ENCODE peak calls at places on chromosomes 12 and 14, in nine cellular contexts. B is tibial artery; A is CD8-positive, alpha-beta T cell; J is cardiac fibroblast; N is pancreas; V is IMR-90; L is HFF-Myc; T is astrocyte of the cerebellum; F is lower lobe of right lung. Q is an unnamed sample.

GRCh38 chr14:91985008-91985407 is 37.5 kb upstream of the FBLN5 start:
- DNase-seq in B (no peak), L (no peak), A (no peak), N (no peak), T (no peak), V (peak), J (peak), F (no peak), Q (peak)

GRCh38 chr12:5138845-5139244 is 95.2 kb downstream of the KCNA5 start:
- DNase-seq in A (no peak), B (no peak), J (no peak), V (peak), F (no peak), N (no peak), L (no peak), T (no peak), Q (peak)

GRCh38 chr12:27474344-27474743 is 27.8 kb downstream of the SMCO2 start:
- DNase-seq in F (no peak), J (peak), V (peak), B (no peak), T (peak), A (no peak), N (no peak), L (no peak), Q (peak)

GRCh38 chr12:124188561-124189405 is 106.1 kb upstream of the RFLNA start:
- DNase-seq in A (no peak), L (no peak), B (no peak), F (no peak), V (no peak), N (no peak), T (no peak), J (peak), Q (no peak)

GRCh38 chr14:25843761-25844470 is 753.9 kb downstream of the NOVA1 start:
- DNase-seq in J (no peak), N (no peak), T (no peak), V (no peak), A (no peak), F (no peak), L (no peak), B (no peak), Q (no peak)

GRCh38 chr12:3341594-3341993 is 149.4 kb upstream of the PRMT8 start:
- DNase-seq in F (no peak), T (no peak), A (no peak), J (no peak), B (no peak), N (no peak), V (no peak), L (no peak), Q (no peak)

GRCh38 chr12:62813031-62813829 is 121.7 kb downstream of the PPM1H start:
- DNase-seq in B (peak), V (peak), L (peak), J (peak), A (no peak), N (peak), T (peak), F (peak), Q (peak)

GRCh38 chr14:61444215-61444768 is 122.9 kb downstream of the PRKCH start:
- DNase-seq in N (no peak), F (peak), J (no peak), A (no peak), V (no peak), T (no peak), L (no peak), B (no peak), Q (no peak)

GRCh38 chr14:76261371-76261811 is 109.7 kb downstream of the GPATCH2L start:
- DNase-seq in L (no peak), T (peak), N (no peak), B (no peak), V (peak), F (no peak), J (peak), A (no peak), Q (peak)

GRCh38 chr12:108609535-108610335 is 11.9 kb upstream of the TMEM119 start:
- DNase-seq in L (peak), A (no peak), V (peak), B (peak), F (peak), N (no peak), T (peak), J (peak), Q (peak)

GRCh38 chr14:101442451-101442850 is 118.8 kb upstream of the DIO3 start:
- DNase-seq in L (no peak), N (no peak), B (no peak), F (no peak), J (no peak), V (no peak), T (no peak), A (peak), Q (no peak)

GRCh38 chr12:75725505-75726120 is 214.2 kb upstream of the KRR1 start:
- DNase-seq in T (no peak), A (no peak), V (peak), J (no peak), L (peak), F (no peak), N (no peak), B (no peak), Q (peak)

GRCh38 chr12:67459578-67459977 is 189.0 kb upstream of the DYRK2 start:
- DNase-seq in B (no peak), A (no peak), F (no peak), T (no peak), L (no peak), N (no peak), J (no peak), V (no peak), Q (no peak)

GRCh38 chr12:49098035-49098451 is 3.4 kb upstream of the DHH start:
- DNase-seq in T (no peak), A (peak), J (peak), F (peak), L (no peak), V (peak), B (peak), N (peak), Q (no peak)

GRCh38 chr12:124581299-124581698 is 13.9 kb upstream of the NCOR2 start:
- DNase-seq in F (no peak), N (no peak), L (no peak), J (peak), A (no peak), V (no peak), B (no peak), T (no peak), Q (no peak)

GRCh38 chr12:109753054-109753401 is 39.4 kb downstream of the FAM222A start:
- DNase-seq in V (no peak), A (no peak), T (no peak), N (no peak), B (peak), F (peak), J (no peak), L (no peak), Q (no peak)

GRCh38 chr12:111412007-111412829 is 6.5 kb downstream of the SH2B3 start:
- DNase-seq in A (no peak), B (no peak), L (no peak), F (no peak), T (no peak), V (no peak), J (peak), N (no peak), Q (peak)

GRCh38 chr14:58944226-58944769 is 244.2 kb upstream of the DAAM1 start:
- DNase-seq in V (no peak), A (no peak), F (no peak), N (peak), L (peak), B (no peak), T (no peak), J (no peak), Q (no peak)

GRCh38 chr12:110639336-110640178 is 25.6 kb downstream of the TCTN1 start:
- DNase-seq in L (peak), N (no peak), V (peak), B (no peak), J (peak), A (no peak), T (peak), F (no peak), Q (peak)

GRCh38 chr12:103771466-103771865 is 69.6 kb downstream of the NT5DC3 start:
- DNase-seq in N (peak), F (no peak), L (no peak), B (peak), T (peak), J (peak), A (no peak), V (peak), Q (peak)

GRCh38 chr12:124608451-124608870 is 41.0 kb upstream of the NCOR2 start:
- DNase-seq in T (no peak), V (no peak), J (no peak), B (no peak), N (no peak), L (no peak), F (no peak), A (no peak), Q (no peak)

GRCh38 chr14:94011795-94012194 is 14.3 kb upstream of the OTUB2 start:
- DNase-seq in B (no peak), V (no peak), N (no peak), T (no peak), A (no peak), F (no peak), L (no peak), J (no peak), Q (peak)

GRCh38 chr12:127162307-127162706 is 1104.7 kb upstream of the TMEM132C start:
- DNase-seq in T (no peak), N (no peak), F (no peak), B (no peak), A (no peak), V (no peak), J (no peak), L (no peak), Q (no peak)

GRCh38 chr14:93234798-93235197 is 27.7 kb downstream of the UBR7 start:
- DNase-seq in L (no peak), A (no peak), T (peak), N (no peak), B (no peak), F (no peak), J (peak), V (peak), Q (peak)

GRCh38 chr12:109269428-109269827 is 39.7 kb downstream of the FOXN4 start:
- DNase-seq in N (no peak), A (no peak), V (no peak), F (no peak), J (no peak), B (no peak), L (no peak), T (no peak), Q (no peak)

GRCh38 chr14:86761611-86762010 is 1231.4 kb downstream of the GALC start:
- DNase-seq in B (no peak), A (no peak), N (no peak), T (no peak), F (no peak), V (no peak), L (no peak), J (no peak), Q (no peak)

GRCh38 chr14:79280400-79280670 is 931.0 kb downstream of the DIO2 start:
- DNase-seq in J (no peak), T (no peak), L (no peak), B (no peak), V (no peak), N (no peak), A (no peak), F (no peak), Q (no peak)

GRCh38 chr12:81835783-81836182 is 76.6 kb upstream of the PPFIA2 start:
- DNase-seq in A (no peak), T (no peak), F (no peak), J (no peak), L (no peak), N (no peak), B (no peak), V (no peak), Q (no peak)

GRCh38 chr12:106301611-106302321 is 767 bp upstream of the TCP11L2 start:
- DNase-seq in N (peak), V (peak), B (peak), L (no peak), T (no peak), J (peak), A (peak), F (peak), Q (peak)

GRCh38 chr14:93533864-93534263 is 103.1 kb downstream of the UNC79 start:
- DNase-seq in T (no peak), V (no peak), A (no peak), N (no peak), F (no peak), J (no peak), B (no peak), L (no peak), Q (no peak)

GRCh38 chr14:100609941-100610391 is 22.7 kb upstream of the BEGAIN start:
- DNase-seq in F (no peak), V (no peak), T (no peak), B (no peak), L (no peak), A (no peak), N (no peak), J (no peak), Q (no peak)

GRCh38 chr12:85872497-85873091 is 1.5 kb upstream of the NTS start:
- DNase-seq in T (peak), V (peak), B (no peak), A (no peak), J (peak), N (no peak), F (no peak), L (peak), Q (peak)

GRCh38 chr12:124631681-124632080 is 64.3 kb upstream of the NCOR2 start:
- DNase-seq in T (no peak), N (no peak), B (no peak), A (no peak), V (no peak), J (no peak), L (no peak), F (no peak), Q (no peak)

GRCh38 chr12:25585021-25585523 is 32.0 kb upstream of the LMNTD1 start:
- DNase-seq in A (no peak), B (peak), J (peak), T (peak), F (no peak), N (peak), L (no peak), V (peak), Q (peak)

GRCh38 chr12:127060310-127060847 is 1206.6 kb upstream of the TMEM132C start:
- DNase-seq in J (no peak), B (no peak), A (no peak), N (no peak), L (no peak), F (no peak), T (no peak), V (no peak), Q (no peak)

GRCh38 chr12:72098622-72099021 is 160.0 kb downstream of the TPH2 start:
- DNase-seq in A (no peak), V (peak), L (no peak), N (no peak), T (no peak), F (no peak), B (no peak), J (no peak), Q (no peak)

GRCh38 chr14:66910306-66910705 is 278.9 kb upstream of the GARIN2 start:
- DNase-seq in V (peak), F (no peak), N (no peak), T (no peak), J (no peak), L (peak), A (no peak), B (no peak), Q (peak)

GRCh38 chr12:59040651-59041050 is 120.3 kb upstream of the LRIG3 start:
- DNase-seq in F (no peak), B (no peak), T (peak), A (no peak), N (no peak), V (peak), J (peak), L (peak), Q (peak)

GRCh38 chr12:108374596-108375320 is 35.6 kb upstream of the CMKLR1 start:
- DNase-seq in L (no peak), T (no peak), F (no peak), J (no peak), B (no peak), V (no peak), N (no peak), A (no peak), Q (no peak)

GRCh38 chr12:120705618-120706017 is 4.6 kb upstream of the UNC119B start:
- DNase-seq in B (no peak), A (no peak), V (no peak), N (no peak), T (no peak), J (no peak), F (no peak), L (no peak), Q (no peak)

GRCh38 chr12:42104784-42105183 is 39.9 kb downstream of the GXYLT1 start:
- DNase-seq in F (no peak), N (no peak), V (no peak), B (no peak), T (no peak), A (no peak), J (no peak), L (no peak), Q (no peak)

GRCh38 chr12:42099433-42099832 is 45.2 kb downstream of the GXYLT1 start:
- DNase-seq in T (no peak), A (no peak), F (no peak), B (no peak), J (no peak), N (no peak), V (no peak), L (no peak), Q (no peak)

GRCh38 chr12:42103155-42103554 is 41.5 kb downstream of the GXYLT1 start:
- DNase-seq in B (no peak), F (no peak), T (no peak), V (no peak), J (no peak), N (no peak), L (no peak), A (no peak), Q (no peak)

GRCh38 chr12:42102720-42103119 is 42.0 kb downstream of the GXYLT1 start:
- DNase-seq in A (no peak), J (no peak), F (no peak), T (no peak), N (no peak), L (no peak), B (no peak), V (no peak), Q (no peak)

DNA sequence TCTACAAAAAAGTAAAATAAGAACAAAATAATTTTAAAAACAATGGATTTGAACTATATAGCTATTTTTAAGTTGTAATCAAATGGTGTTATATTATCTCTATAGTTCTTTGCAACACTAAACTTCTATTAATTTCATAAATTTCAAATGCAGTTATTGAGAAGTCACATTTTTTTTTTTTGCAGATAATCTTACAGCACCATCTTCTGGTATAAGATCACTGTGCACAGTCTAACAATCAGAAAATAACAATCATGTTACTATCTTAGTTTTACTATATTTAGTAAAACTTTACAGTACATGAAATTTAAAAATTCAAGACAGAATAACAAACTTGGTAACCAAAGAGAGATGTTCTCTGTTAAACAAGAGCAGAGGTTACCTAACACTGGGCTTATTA is 40.6 kb downstream of the GXYLT1 start:
- DNase-seq in B (no peak), T (no peak), A (no peak), J (no peak), F (no peak), V (no peak), L (no peak), N (no peak), Q (no peak)
- TF ChIP-seq CTCF in B (no peak), T (peak), A (peak), J (peak), F (no peak), V (peak), L (no peak), N (no peak), Q (peak)

GRCh38 chr14:104931771-104932675 is 7.3 kb downstream of the PLD4 start:
- DNase-seq in A (no peak), L (no peak), B (peak), N (no peak), F (peak), J (no peak), V (no peak), T (no peak), Q (no peak)
- H3K4me3 ChIP-seq in A (no peak), L (no peak), B (peak), N (no peak), F (peak), J (peak), V (no peak), T (no peak), Q (no peak)

DNA sequence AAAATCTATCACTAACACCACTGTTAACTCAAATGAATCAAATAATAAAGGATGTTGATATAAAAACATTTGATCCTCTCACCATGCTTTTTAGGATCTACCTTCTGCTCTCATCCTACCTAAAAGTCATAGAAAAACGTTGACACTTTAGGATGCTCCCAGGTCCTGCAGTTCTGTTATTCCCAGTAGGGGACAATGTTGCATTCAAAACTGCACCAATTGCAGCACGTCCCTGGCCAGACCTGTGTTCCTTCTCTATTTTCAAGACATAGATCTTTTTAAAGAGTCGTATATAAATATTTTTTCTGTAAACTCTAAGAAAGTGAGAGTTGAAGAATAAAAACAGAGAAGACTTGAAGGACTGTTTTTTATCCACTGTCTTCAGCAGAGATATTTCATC is 8.8 kb downstream of the AICDA start:
- DNase-seq in T (no peak), V (no peak), N (no peak), A (no peak), B (no peak), J (no peak), L (no peak), F (no peak), Q (no peak)
- TF ChIP-seq CTCF in T (no peak), V (no peak), N (no peak), A (no peak), B (no peak), J (peak), L (no peak), F (no peak), Q (no peak)

GRCh38 chr12:20548592-20548991 is 146.5 kb upstream of the SLCO1C1 start:
- DNase-seq in A (no peak), J (no peak), V (no peak), L (no peak), F (no peak), B (no peak), T (no peak), N (no peak), Q (no peak)

GRCh38 chr12:20546267-20546666 is 148.9 kb upstream of the SLCO1C1 start:
- DNase-seq in V (no peak), J (no peak), F (no peak), B (no peak), N (no peak), A (no peak), T (no peak), L (no peak), Q (no peak)

GRCh38 chr12:20549115-20549719 is 145.9 kb upstream of the SLCO1C1 start:
- DNase-seq in V (peak), T (peak), J (peak), L (no peak), N (no peak), F (no peak), A (no peak), B (peak), Q (peak)

GRCh38 chr12:20547788-20548575 is 147.2 kb upstream of the SLCO1C1 start:
- DNase-seq in A (no peak), J (peak), B (no peak), N (no peak), T (peak), F (no peak), L (no peak), V (peak), Q (peak)
- H3K4me3 ChIP-seq in A (no peak), J (no peak), B (peak), N (no peak), T (no peak), F (no peak), L (no peak), V (no peak), Q (no peak)

GRCh38 chr12:93793983-93794382 is 116.8 kb downstream of the CRADD start:
- DNase-seq in B (no peak), F (no peak), N (no peak), L (no peak), A (no peak), V (peak), T (no peak), J (peak), Q (peak)
- TF ChIP-seq CTCF in B (no peak), F (no peak), N (no peak), L (no peak), A (no peak), V (no peak), T (no peak), J (no peak), Q (no peak)

DNA sequence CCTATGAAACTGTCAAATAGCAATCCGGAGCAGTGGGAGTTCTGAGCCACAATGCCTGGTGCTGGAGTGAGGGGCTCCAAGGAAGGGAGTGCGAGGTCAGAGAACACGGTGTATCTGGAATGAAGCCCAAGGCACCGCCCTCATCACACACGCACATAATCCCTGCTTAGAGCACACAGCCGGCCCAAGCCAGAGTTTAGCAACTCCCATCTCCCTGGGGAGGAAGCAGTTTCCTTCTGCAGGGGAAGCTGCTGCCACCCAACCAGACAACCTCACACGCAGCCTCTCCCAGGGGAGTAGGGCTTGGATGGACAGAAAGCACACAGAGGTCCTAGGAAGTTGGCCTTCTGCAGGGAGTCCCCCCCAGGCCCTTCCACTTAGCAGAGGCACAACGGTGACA is 31.3 kb downstream of the ACTN1 start:
- DNase-seq in T (no peak), L (no peak), N (no peak), V (peak), J (peak), A (no peak), B (peak), F (no peak), Q (no peak)
- H3K4me3 ChIP-seq in T (no peak), L (no peak), N (no peak), V (no peak), J (no peak), A (no peak), B (peak), F (no peak), Q (no peak)